ENCODE peak calls at places on chromosomes 6 and 20, in five cellular contexts. U is K562, W is HepG2, L is GM12878, D is endothelial cell of umbilical vein. T is an unnamed sample.

GRCh38 chr20:6026051-6026450 is 27.8 kb downstream of the LRRN4 start:
- DNase-seq in L (no peak), U (no peak), D (no peak), W (no peak), T (no peak)

GRCh38 chr20:3045042-3045815 is 623 bp upstream of the MRPS26 start:
- DNase-seq in W (no peak), D (no peak), L (no peak), U (no peak), T (no peak)

GRCh38 chr20:577167-577791 is 32.8 kb downstream of the TCF15 start:
- DNase-seq in D (peak; percentile 71), L (no peak), W (peak; percentile 70), U (peak; percentile 58), T (no peak)

GRCh38 chr20:24503352-24503931 is 34.0 kb downstream of the SYNDIG1 start:
- DNase-seq in U (no peak), L (no peak), W (no peak), D (no peak), T (no peak)

GRCh38 chr20:36836591-36837329 is 39.2 kb upstream of the TLDC2 start:
- DNase-seq in W (peak; percentile 89), U (peak; percentile 75), L (no peak), D (peak; percentile 43), T (no peak)

GRCh38 chr6:145783796-145784195 is 30.8 kb downstream of the FBXO30 start:
- DNase-seq in W (no peak), U (no peak), L (no peak), D (no peak), T (no peak)

GRCh38 chr6:49543087-49543858 is 7.2 kb upstream of the C6orf141 start:
- DNase-seq in U (no peak), W (no peak), D (no peak), L (no peak), T (no peak)

GRCh38 chr6:106825156-106825555 is 149.4 kb downstream of the CD24 start:
- DNase-seq in W (no peak), D (no peak), L (no peak), U (no peak), T (no peak)

GRCh38 chr6:98828210-98828798 is 6.1 kb upstream of the POU3F2 start:
- DNase-seq in D (no peak), L (no peak), W (no peak), U (no peak), T (no peak)

GRCh38 chr20:51318058-51318960 is 224.2 kb downstream of the NFATC2 start:
- DNase-seq in L (no peak), W (peak; percentile 47), U (peak; percentile 76), D (peak; percentile 12), T (no peak)

GRCh38 chr6:157366648-157367047 is 14.3 kb upstream of the ZDHHC14 start:
- DNase-seq in W (no peak), U (no peak), L (no peak), D (no peak), T (no peak)

GRCh38 chr20:40082436-40082835 is 606.6 kb downstream of the MAFB start:
- DNase-seq in L (no peak), W (no peak), D (no peak), U (no peak), T (no peak)

GRCh38 chr20:2799688-2800589 is 488 bp downstream of the CPXM1 start:
- DNase-seq in D (peak; percentile 11), U (no peak), W (no peak), L (no peak), T (no peak)

GRCh38 chr6:43402819-43403218 is 24.5 kb upstream of the ABCC10 start:
- DNase-seq in D (no peak), L (no peak), U (peak; percentile 59), W (no peak), T (no peak)

GRCh38 chr20:19973920-19974620 is 43.1 kb upstream of the NAA20 start:
- DNase-seq in L (no peak), U (no peak), D (peak; percentile 58), W (no peak), T (peak; percentile 80)

GRCh38 chr6:33822575-33823395 is 19.0 kb upstream of the MLN start:
- DNase-seq in D (peak; percentile 19), W (peak; percentile 56), L (no peak), U (peak; percentile 92), T (no peak)

GRCh38 chr20:8132632-8133587 is 844 bp downstream of the PLCB1 start:
- DNase-seq in W (no peak), L (no peak), U (no peak), D (peak; percentile 41), T (no peak)

GRCh38 chr20:8130840-8131526 is 1.1 kb upstream of the PLCB1 start:
- DNase-seq in W (no peak), D (no peak), L (no peak), U (no peak), T (no peak)

GRCh38 chr20:8132015-8132631 is at the start of gene PLCB1:
- DNase-seq in W (peak; percentile 86), D (peak; percentile 79), U (peak; percentile 16), L (no peak), T (no peak)

GRCh38 chr20:8131598-8132014 is 460 bp upstream of the PLCB1 start:
- DNase-seq in L (no peak), D (no peak), U (no peak), W (no peak), T (no peak)

DNA sequence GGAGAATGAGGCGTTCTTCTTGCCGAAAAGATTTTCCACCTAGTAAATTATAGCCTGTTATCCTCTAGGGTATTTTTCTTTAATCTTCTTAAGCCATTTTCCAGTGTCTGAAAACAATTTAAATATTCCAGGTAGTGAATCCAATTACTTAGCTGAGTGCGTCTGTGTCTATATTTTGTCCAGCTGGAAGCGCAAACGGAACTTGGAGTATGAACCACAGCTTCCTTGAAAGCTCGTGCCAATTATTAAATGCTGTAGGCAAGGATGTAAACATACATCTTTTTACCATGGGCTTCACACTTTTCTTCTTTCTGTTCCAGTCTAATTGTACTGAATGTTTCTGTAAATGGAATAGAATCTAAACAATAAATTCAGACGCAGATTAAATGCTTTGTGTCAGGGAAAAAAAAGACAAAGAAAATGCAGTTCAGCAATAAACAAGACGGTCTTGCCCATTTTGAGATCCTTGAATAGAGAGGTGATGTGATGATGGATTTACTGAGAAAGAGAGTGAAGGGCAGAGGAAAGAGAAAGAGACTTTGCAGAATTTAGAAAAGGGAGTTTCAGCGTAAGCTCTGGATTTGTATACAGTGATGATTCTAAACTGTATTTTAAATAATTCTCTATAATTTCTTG is 1.9 kb downstream of the PLCB1 start:
- DNase-seq in D (peak; percentile 49), U (no peak), W (no peak), L (no peak), T (no peak)
- TF ChIP-seq EZH2 in D (no peak), U (no peak), W (no peak), L (no peak), T (no peak)

GRCh38 chr6:2793491-2794151 is 28.4 kb downstream of the WRNIP1 start:
- DNase-seq in U (no peak), L (no peak), D (no peak), W (no peak), T (no peak)
- TF ChIP-seq POLR2AphosphoS5 in U (no peak), L (no peak), D (no peak), W (no peak), T (no peak)

GRCh38 chr20:50258790-50259483 is 68.3 kb downstream of the CEBPB start:
- DNase-seq in D (no peak), W (no peak), L (no peak), U (no peak), T (no peak)

GRCh38 chr20:50257860-50258259 is 67.2 kb downstream of the CEBPB start:
- DNase-seq in D (no peak), L (no peak), U (no peak), W (no peak), T (no peak)

GRCh38 chr20:50256577-50256976 is 65.9 kb downstream of the CEBPB start:
- DNase-seq in W (no peak), U (peak; percentile 31), D (no peak), L (no peak), T (no peak)

GRCh38 chr20:50260480-50261221 is 70.0 kb downstream of the CEBPB start:
- DNase-seq in L (no peak), U (peak; percentile 33), D (no peak), W (no peak), T (no peak)

DNA sequence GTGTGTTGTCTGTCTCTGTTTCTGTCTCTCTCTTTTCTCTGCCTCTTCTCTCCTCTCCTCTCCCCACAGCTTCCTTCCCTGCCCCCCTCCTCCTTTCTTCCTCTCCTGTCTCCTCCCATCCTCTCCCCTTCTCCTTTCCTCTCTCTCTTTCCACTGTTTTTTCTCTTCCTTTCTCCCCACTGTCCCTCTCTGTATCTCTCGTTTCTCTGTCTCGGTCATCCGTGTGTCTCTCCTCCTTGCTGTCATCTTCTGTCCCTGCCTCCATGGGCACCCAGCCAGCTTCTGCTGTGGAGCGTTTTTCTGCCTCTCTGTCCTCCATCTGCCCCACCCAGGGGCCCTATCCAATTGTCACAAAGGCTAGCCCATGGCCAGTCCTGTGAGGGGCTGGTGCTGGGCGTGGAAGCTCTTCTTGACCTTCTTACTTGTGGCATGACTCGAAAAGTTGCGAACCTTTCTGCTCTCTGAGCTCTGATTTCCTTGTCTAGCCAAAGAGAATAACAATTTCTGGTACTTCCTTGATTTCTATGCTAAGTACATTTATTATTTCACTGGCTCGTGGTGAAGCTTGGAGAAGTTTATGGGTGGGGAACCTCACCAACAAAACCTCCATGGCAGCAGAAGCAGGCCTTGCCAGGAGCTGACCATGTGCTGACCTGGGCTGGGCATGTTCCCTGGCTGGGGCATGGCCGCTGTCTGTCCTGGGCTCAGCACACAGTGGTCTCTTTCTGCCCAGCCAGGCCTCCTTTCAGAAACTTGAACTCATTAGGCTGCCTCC is 69.3 kb downstream of the CEBPB start:
- DNase-seq in L (no peak), D (no peak), W (no peak), U (peak; percentile 28), T (no peak)
- H3K9ac ChIP-seq in L (no peak overlapping the region), D (no peak overlapping the region), W (no peak overlapping the region), U (no peak overlapping the region), T (no peak overlapping the region)

DNA sequence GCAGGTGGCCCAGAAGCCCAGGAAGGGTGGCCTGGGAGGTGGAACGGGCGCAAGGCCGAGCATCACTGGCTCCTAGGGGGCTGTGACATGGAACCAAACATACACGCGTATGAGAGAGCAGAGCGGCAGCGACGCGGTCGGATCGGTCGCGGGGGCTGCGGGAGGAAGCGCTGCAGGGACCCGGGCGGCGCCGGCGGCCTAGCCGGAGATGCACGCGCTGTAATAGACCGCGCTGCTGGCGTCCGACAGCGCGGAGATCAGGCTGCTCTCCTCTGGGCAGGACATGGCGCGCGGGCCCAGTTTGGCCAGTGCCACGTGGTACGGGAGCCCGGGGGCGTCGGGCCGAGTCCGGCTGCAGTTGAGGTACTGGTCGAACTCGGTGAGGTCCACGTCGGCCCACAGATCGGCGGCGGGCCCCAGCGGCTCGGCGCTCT is 1.5 kb downstream of the SOX18 start:
- DNase-seq in U (no peak), W (no peak), D (peak; percentile 21), L (no peak), T (no peak)
- TF ChIP-seq EZH2 in U (no peak), W (no peak), D (no peak), L (no peak), T (no peak)

GRCh38 chr6:88804701-88805100 is 158.7 kb downstream of the RNGTT start:
- DNase-seq in D (no peak), U (no peak), L (no peak), W (no peak), T (no peak)
- TF ChIP-seq POLR2AphosphoS5 in D (no peak), U (no peak), L (no peak), W (no peak), T (no peak)

GRCh38 chr6:15911753-15912504 is 217.0 kb upstream of the MYLIP start:
- DNase-seq in L (no peak), U (no peak), D (no peak), W (no peak), T (no peak)
- H3K9ac ChIP-seq in L (no peak overlapping the region), U (no peak overlapping the region), D (no peak overlapping the region), W (no peak overlapping the region), T (no peak overlapping the region)

T was measured in SK-N-MC.